ENCODE peak calls at places on chromosomes 1 and 21, in four cellular contexts. One of them, this sample, is unnamed.

GRCh38 chr1:244207935-244208244 is 156.8 kb downstream of the ZBTB18 start:
- DNase-seq in H9: no peak
- DNase-seq in H1: no peak
- DNase-seq in mesendoderm: no peak
- DNase-seq in this sample: peak

GRCh38 chr1:193566735-193567134 is 380.3 kb upstream of the B3GALT2 start:
- DNase-seq in H9: no peak
- DNase-seq in H1: no peak
- DNase-seq in mesendoderm: no peak
- DNase-seq in this sample: no peak

GRCh38 chr1:224183591-224184312 is 712 bp downstream of the DEGS1 start:
- DNase-seq in H9: peak
- DNase-seq in H1: peak
- DNase-seq in mesendoderm: peak
- DNase-seq in this sample: peak

GRCh38 chr1:206581571-206581981 is 30.7 kb downstream of the EIF2D start:
- DNase-seq in H9: no peak
- DNase-seq in H1: no peak
- DNase-seq in mesendoderm: no peak
- DNase-seq in this sample: no peak

GRCh38 chr1:201697174-201697573 is 131.8 kb upstream of the IPO9 start:
- DNase-seq in H9: no peak
- DNase-seq in H1: no peak
- DNase-seq in mesendoderm: no peak
- DNase-seq in this sample: no peak

GRCh38 chr1:206560021-206560716 is 52.1 kb downstream of the EIF2D start:
- DNase-seq in H9: no peak
- DNase-seq in H1: no peak
- DNase-seq in mesendoderm: no peak
- DNase-seq in this sample: no peak

GRCh38 chr1:200506471-200506870 is 96.6 kb upstream of the ZNF281 start:
- DNase-seq in H9: no peak
- DNase-seq in H1: no peak
- DNase-seq in mesendoderm: no peak
- DNase-seq in this sample: no peak

GRCh38 chr1:169107673-169108160 is 1.2 kb downstream of the ATP1B1 start:
- DNase-seq in H9: no peak
- DNase-seq in H1: no peak
- DNase-seq in mesendoderm: no peak
- DNase-seq in this sample: peak

GRCh38 chr1:168312718-168313604 is 32.3 kb downstream of the TBX19 start:
- DNase-seq in H9: no peak
- DNase-seq in H1: no peak
- DNase-seq in mesendoderm: no peak
- DNase-seq in this sample: peak

GRCh38 chr1:223667484-223668182 is 2.1 kb upstream of the CAPN8 start:
- DNase-seq in H9: no peak
- DNase-seq in H1: no peak
- DNase-seq in mesendoderm: no peak
- DNase-seq in this sample: no peak

GRCh38 chr21:36854391-36854790 is 112.1 kb downstream of the HLCS start:
- DNase-seq in H9: peak
- DNase-seq in H1: peak
- DNase-seq in mesendoderm: peak
- DNase-seq in this sample: peak

GRCh38 chr1:24606621-24607020 is 36.5 kb upstream of the SRRM1 start:
- DNase-seq in H9: no peak
- DNase-seq in H1: no peak
- DNase-seq in mesendoderm: no peak
- DNase-seq in this sample: no peak
- H2BK5ac ChIP-seq in H9: no peak
- H2BK5ac ChIP-seq in H1: no peak
- H2BK5ac ChIP-seq in mesendoderm: no peak
- H2BK5ac ChIP-seq in this sample: no peak

GRCh38 chr1:98053471-98054366 is 132.9 kb upstream of the DPYD start:
- DNase-seq in H9: peak
- DNase-seq in H1: peak
- DNase-seq in mesendoderm: peak
- DNase-seq in this sample: peak

GRCh38 chr1:98056781-98057180 is 135.9 kb upstream of the DPYD start:
- DNase-seq in H9: no peak
- DNase-seq in H1: no peak
- DNase-seq in mesendoderm: no peak
- DNase-seq in this sample: no peak

GRCh38 chr1:98055457-98055856 is 134.6 kb upstream of the DPYD start:
- DNase-seq in H9: no peak
- DNase-seq in H1: no peak
- DNase-seq in mesendoderm: no peak
- DNase-seq in this sample: no peak

GRCh38 chr1:98054786-98055185 is 134.0 kb upstream of the DPYD start:
- DNase-seq in H9: no peak
- DNase-seq in H1: no peak
- DNase-seq in mesendoderm: no peak
- DNase-seq in this sample: no peak

GRCh38 chr1:98054367-98054701 is 133.5 kb upstream of the DPYD start:
- DNase-seq in H9: no peak
- DNase-seq in H1: no peak
- DNase-seq in mesendoderm: no peak
- DNase-seq in this sample: no peak
- H2BK15ac ChIP-seq in H9: no peak
- H2BK15ac ChIP-seq in H1: no peak
- H2BK15ac ChIP-seq in mesendoderm: no peak
- H2BK15ac ChIP-seq in this sample: peak

DNA sequence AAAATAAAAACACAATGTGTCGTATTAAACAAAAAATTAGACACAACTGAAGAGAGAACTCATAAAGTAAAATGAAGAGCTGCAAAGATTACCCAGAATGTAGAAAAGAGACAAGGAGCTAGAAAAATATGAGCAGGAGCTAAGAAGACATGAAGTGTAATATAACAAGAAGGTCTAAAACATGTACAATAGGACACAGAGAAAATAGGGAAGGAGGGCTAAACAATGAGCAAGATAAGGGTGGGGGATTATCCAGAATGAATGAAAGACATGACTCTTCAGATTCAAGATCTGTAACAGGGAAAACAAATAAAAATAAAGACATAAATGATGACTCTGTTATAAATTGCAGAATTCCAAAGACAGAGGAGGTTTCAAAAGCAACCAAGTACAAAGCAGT is 38.3 kb downstream of the PRDM15 start:
- DNase-seq in H9: no peak
- DNase-seq in H1: no peak
- DNase-seq in mesendoderm: no peak
- DNase-seq in this sample: no peak
- H4K5ac ChIP-seq in H9: no peak
- H4K5ac ChIP-seq in H1: no peak
- H4K5ac ChIP-seq in mesendoderm: no peak
- H4K5ac ChIP-seq in this sample: no peak

DNA sequence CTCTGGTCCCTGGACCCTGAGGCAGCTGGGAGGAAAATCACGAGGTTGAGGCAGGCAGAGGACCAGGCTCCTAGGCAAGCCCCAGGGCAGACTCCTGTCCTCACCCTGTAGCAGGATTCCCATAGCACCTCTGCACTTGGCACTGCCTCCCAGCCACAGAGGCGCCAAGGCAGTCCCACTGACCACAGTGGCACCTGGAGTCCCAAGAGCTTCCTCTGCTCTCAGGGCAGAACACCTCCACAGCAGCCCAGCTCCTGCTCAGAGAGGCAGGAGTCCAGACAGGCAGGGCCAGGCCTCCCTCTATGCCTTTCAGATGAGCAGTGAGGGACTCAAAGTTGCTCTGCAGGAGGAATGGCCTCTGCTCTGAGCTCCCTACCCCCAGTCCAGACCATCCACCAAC is 34.9 kb downstream of the CDCA8 start:
- DNase-seq in H9: no peak
- DNase-seq in H1: no peak
- DNase-seq in mesendoderm: no peak
- DNase-seq in this sample: no peak
- H2BK5ac ChIP-seq in H9: no peak
- H2BK5ac ChIP-seq in H1: no peak
- H2BK5ac ChIP-seq in mesendoderm: no peak
- H2BK5ac ChIP-seq in this sample: no peak

DNA sequence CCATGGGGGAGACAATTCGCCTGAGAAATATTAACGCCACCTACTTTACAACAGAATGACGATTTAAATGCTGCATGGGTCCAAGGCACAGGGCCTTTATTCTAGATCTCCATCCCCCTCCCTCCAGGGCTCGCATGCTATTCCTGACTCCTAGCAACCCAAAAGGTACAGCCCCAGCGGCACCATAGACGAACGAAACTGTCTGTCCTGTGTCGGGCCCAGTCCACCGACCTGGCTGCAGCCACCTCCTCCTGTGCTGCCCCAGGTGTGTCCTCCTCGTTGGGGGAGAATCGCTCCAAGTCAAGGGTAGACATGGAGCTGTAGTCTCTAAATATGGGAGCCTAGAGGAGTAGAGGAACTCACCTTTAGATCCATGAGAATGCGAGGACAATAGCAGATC is 196.5 kb downstream of the TOMM20 start:
- DNase-seq in H9: no peak
- DNase-seq in H1: no peak
- DNase-seq in mesendoderm: no peak
- DNase-seq in this sample: no peak
- H2BK15ac ChIP-seq in H9: no peak
- H2BK15ac ChIP-seq in H1: no peak
- H2BK15ac ChIP-seq in mesendoderm: no peak
- H2BK15ac ChIP-seq in this sample: no peak

GRCh38 chr21:42060166-42060565 is 11.0 kb upstream of the UMODL1 start:
- DNase-seq in H9: no peak
- DNase-seq in H1: no peak
- DNase-seq in mesendoderm: no peak
- DNase-seq in this sample: no peak

GRCh38 chr21:42057861-42058437 is 13.2 kb upstream of the UMODL1 start:
- DNase-seq in H9: no peak
- DNase-seq in H1: no peak
- DNase-seq in mesendoderm: no peak
- DNase-seq in this sample: no peak

GRCh38 chr21:42058631-42059111 is 12.4 kb upstream of the UMODL1 start:
- DNase-seq in H9: no peak
- DNase-seq in H1: no peak
- DNase-seq in mesendoderm: no peak
- DNase-seq in this sample: no peak

GRCh38 chr21:42059721-42060120 is 11.4 kb upstream of the UMODL1 start:
- DNase-seq in H9: no peak
- DNase-seq in H1: no peak
- DNase-seq in mesendoderm: no peak
- DNase-seq in this sample: no peak

GRCh38 chr21:42059141-42059540 is 12.0 kb upstream of the UMODL1 start:
- DNase-seq in H9: no peak
- DNase-seq in H1: no peak
- DNase-seq in mesendoderm: no peak
- DNase-seq in this sample: no peak
- H4K5ac ChIP-seq in H9: no peak
- H4K5ac ChIP-seq in H1: no peak
- H4K5ac ChIP-seq in mesendoderm: no peak
- H4K5ac ChIP-seq in this sample: no peak